ENCODE peak calls at places on chromosomes 1 and 21, in four cellular contexts. O is IMR-90, K is K562, R is HepG2. X is an unnamed sample.

GRCh38 chr1:197620660-197621273 is 154.5 kb downstream of the DENND1B start:
- DNase-seq in O (no peak), R (peak), K (no peak), X (peak)

GRCh38 chr1:154975409-154976205 is 1.1 kb downstream of the CKS1B start:
- DNase-seq in K (no peak), O (peak), R (no peak), X (no peak)

GRCh38 chr1:154765970-154766369 is 104.1 kb downstream of the KCNN3 start:
- DNase-seq in K (no peak), O (peak), R (peak), X (peak)

GRCh38 chr1:211135342-211135950 is 1.5 kb upstream of the KCNH1 start:
- DNase-seq in K (peak), O (peak), R (peak), X (peak)

GRCh38 chr21:45779226-45779625 is 135.7 kb downstream of the PCBP3 start:
- DNase-seq in R (no peak), K (no peak), O (no peak), X (no peak)

GRCh38 chr1:94063379-94063778 is 57.6 kb downstream of the ABCA4 start:
- DNase-seq in K (no peak), O (peak), R (peak), X (no peak)

GRCh38 chr1:224183591-224184312 is 712 bp downstream of the DEGS1 start:
- DNase-seq in O (peak), R (peak), K (peak), X (peak)

GRCh38 chr1:236795757-236796719 is 946 bp downstream of the MTR start:
- DNase-seq in K (no peak), R (peak), O (peak), X (no peak)

GRCh38 chr1:53104289-53104913 is 38.0 kb downstream of the SLC1A7 start:
- DNase-seq in R (no peak), K (no peak), O (no peak), X (no peak)

GRCh38 chr1:32247452-32247851 is 430 bp downstream of the FAM167B start:
- DNase-seq in O (no peak), K (no peak), R (no peak), X (no peak)

GRCh38 chr1:36096500-36097412 is 8.1 kb downstream of the ADPRS start:
- DNase-seq in O (peak), R (peak), K (peak), X (no peak)

GRCh38 chr1:34235594-34235993 is 58.9 kb downstream of the C1orf94 start:
- DNase-seq in K (no peak), O (no peak), R (no peak), X (no peak)

GRCh38 chr1:31120783-31121180 is 55.3 kb upstream of the PUM1 start:
- DNase-seq in O (no peak), R (no peak), K (no peak), X (no peak)

GRCh38 chr1:242854466-242854865 is 330.0 kb upstream of the PLD5 start:
- DNase-seq in K (no peak), O (no peak), R (no peak), X (no peak)

GRCh38 chr1:198359024-198359653 is 181.3 kb downstream of the ATP6V1G3 start:
- DNase-seq in K (no peak), R (peak), O (peak), X (no peak)

GRCh38 chr1:179251675-179252074 is 22.2 kb upstream of the ABL2 start:
- DNase-seq in K (no peak), O (peak), R (peak), X (no peak)

GRCh38 chr1:145956776-145957442 is 908 bp downstream of the LIX1L start:
- DNase-seq in R (no peak), K (no peak), O (peak), X (no peak)

GRCh38 chr1:203572134-203572625 is 54.5 kb upstream of the ATP2B4 start:
- DNase-seq in O (peak), R (no peak), K (no peak), X (no peak)

GRCh38 chr1:168202941-168203654 is 22.7 kb upstream of the SFT2D2 start:
- DNase-seq in R (peak), O (peak), K (no peak), X (no peak)

GRCh38 chr1:156493154-156493631 is 7.4 kb downstream of the MEF2D start:
- DNase-seq in R (no peak), K (no peak), O (no peak), X (no peak)

GRCh38 chr1:100799954-100800612 is 80.5 kb downstream of the VCAM1 start:
- DNase-seq in R (peak), K (no peak), O (peak), X (no peak)

GRCh38 chr1:1597275-1597930 is 2.5 kb downstream of the FNDC10 start:
- DNase-seq in R (no peak), O (no peak), K (peak), X (peak)

GRCh38 chr1:210882414-210883221 is 251.3 kb downstream of the KCNH1 start:
- DNase-seq in K (no peak), O (peak), R (no peak), X (peak)

GRCh38 chr21:43624343-43624742 is 34.9 kb downstream of the HSF2BP start:
- DNase-seq in O (no peak), K (no peak), R (no peak), X (no peak)
- TF ChIP-seq MAZ in O (no peak), K (no peak), R (no peak), X (no peak)

GRCh38 chr21:34073032-34073748 is at the start of the genes MRPS6 and SLC5A3:
- DNase-seq in R (peak), O (peak), K (peak), X (peak)
- TF ChIP-seq MAZ in R (no peak), O (peak), K (no peak), X (no peak)

GRCh38 chr1:16111771-16112557 is 38.5 kb upstream of the FAM131C start:
- DNase-seq in O (peak), R (no peak), K (no peak), X (no peak)
- TF ChIP-seq MAZ in O (no peak), R (no peak), K (no peak), X (no peak)

DNA sequence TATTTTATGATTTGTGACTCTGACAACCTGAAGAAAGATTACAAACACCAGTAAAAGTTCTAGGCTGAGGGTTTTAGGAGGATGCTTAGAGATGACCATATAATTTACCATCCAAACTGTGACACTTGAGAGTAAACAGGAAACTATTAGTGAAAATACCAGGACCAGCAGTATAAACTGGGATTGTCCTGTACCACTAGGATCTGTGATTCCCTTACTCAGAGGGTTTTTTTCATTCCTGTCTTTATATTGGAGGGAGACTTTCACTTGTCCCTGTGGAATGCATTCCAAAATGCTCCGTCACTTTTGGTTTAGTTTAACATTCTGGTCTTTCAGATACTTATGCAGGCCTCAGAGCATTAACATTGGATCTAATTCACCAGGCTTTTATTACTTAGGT is 482.9 kb downstream of the PTBP2 start:
- DNase-seq in K (no peak), O (peak), R (no peak), X (no peak)
- TF ChIP-seq MAZ in K (no peak), O (no peak), R (no peak), X (no peak)

X was measured in A549.